ENCODE peak calls at places on chromosomes 5 and 9, in seven cellular contexts. X is gastrocnemius medialis; A is adipocyte; K is hepatocyte; T is CD8-positive, alpha-beta T cell; Q is endodermal cell; F is IMR-90. H is an unnamed sample.

GRCh38 chr5:164998590-164998989 is 1493.2 kb downstream of the MAT2B start:
- DNase-seq in X (no peak), A (no peak), K (no peak), T (no peak), Q (peak; percentile 53), F (no peak), H (no peak)

GRCh38 chr9:95087659-95088242 is 229.8 kb downstream of the FANCC start:
- DNase-seq in X (peak; percentile 30), A (peak; percentile 37), K (no peak), T (no peak), Q (no peak), F (no peak), H (peak; percentile 51)

GRCh38 chr5:1208743-1209551 is 7.6 kb downstream of the SLC6A19 start:
- DNase-seq in X (no peak), A (no peak), K (peak; percentile 60), T (no peak), Q (no peak), F (no peak), H (no peak)

GRCh38 chr5:135973323-135974018 is 18.7 kb upstream of the LECT2 start:
- DNase-seq in X (peak; percentile 54), A (peak; percentile 97), K (peak; percentile 64), T (no peak), Q (no peak), F (peak; percentile 75), H (peak; percentile 44)

GRCh38 chr5:140185409-140185808 is 10.4 kb downstream of the CYSTM1 start:
- DNase-seq in X (no peak), A (no peak), K (no peak), T (no peak), Q (no peak), F (no peak), H (no peak)

GRCh38 chr9:118569151-118569550 is 800.1 kb downstream of the BRINP1 start:
- DNase-seq in X (no peak), A (no peak), K (no peak), T (no peak), Q (no peak), F (no peak), H (no peak)

GRCh38 chr9:136219276-136219675 is 14.3 kb upstream of the LHX3 start:
- DNase-seq in X (no peak), A (no peak), K (no peak), T (no peak), Q (no peak), F (peak; percentile 58), H (no peak)

GRCh38 chr9:114225534-114226288 is 70.4 kb downstream of the COL27A1 start:
- DNase-seq in X (no peak), A (no peak), K (no peak), T (no peak), Q (no peak), F (peak; percentile 67), H (peak; percentile 30)

GRCh38 chr5:82586176-82586575 is 308.0 kb upstream of the RPS23 start:
- DNase-seq in X (no peak), A (no peak), K (peak; percentile 16), T (no peak), Q (no peak), F (no peak), H (no peak)

GRCh38 chr5:109695005-109695926 is 5.5 kb downstream of the MAN2A1 start:
- DNase-seq in X (no peak), A (peak; percentile 9), K (no peak), T (no peak), Q (no peak), F (no peak), H (no peak)
- H3K4me1 ChIP-seq in X (peaks cover 62% of the 10 kb centered on the region), A (peaks cover 42% of the 10 kb centered on the region), K (peaks cover 34% of the 10 kb centered on the region), T (peaks cover 73% of the 10 kb centered on the region), Q (no peaks in the 10 kb centered on the region), F (peaks cover 16% of the 10 kb centered on the region), H (peaks cover 27% of the 10 kb centered on the region)

DNA sequence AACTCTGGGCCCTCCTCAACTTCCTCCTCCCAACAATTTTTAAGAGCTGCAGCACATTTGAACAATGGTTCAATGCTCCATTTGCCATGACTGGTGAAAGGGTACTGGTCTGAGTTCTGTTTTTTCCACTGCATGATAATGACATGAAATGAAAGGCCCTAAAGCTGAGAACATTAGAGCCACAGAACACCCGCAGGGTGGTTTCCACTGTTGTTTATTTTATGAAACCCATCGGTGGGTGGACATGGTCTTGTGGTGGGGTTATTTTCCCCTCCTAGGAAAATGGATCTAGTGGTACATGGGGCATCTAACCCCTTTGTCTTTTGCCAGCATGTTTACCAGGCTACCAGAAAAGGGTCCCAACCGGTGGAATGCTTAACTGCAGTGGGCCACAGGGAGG is 71.8 kb downstream of the SMARCA2 start:
- DNase-seq in X (no peak), A (no peak), K (no peak), T (no peak), Q (no peak), F (no peak), H (no peak)
- H3K36me3 ChIP-seq in X (peaks cover 58% of the 10 kb centered on the region), A (peaks cover 80% of the 10 kb centered on the region), K (peaks cover 6% of the 10 kb centered on the region), T (peaks cover 41% of the 10 kb centered on the region), Q (no peaks in the 10 kb centered on the region), F (peaks cover 24% of the 10 kb centered on the region), H (peaks cover 4% of the 10 kb centered on the region)

GRCh38 chr5:172945151-172945550 is 14.1 kb upstream of the RPL26L1 start:
- DNase-seq in X (no peak), A (no peak), K (no peak), T (no peak), Q (no peak), F (no peak), H (no peak)

GRCh38 chr5:172943906-172944305 is 15.3 kb upstream of the RPL26L1 start:
- DNase-seq in X (no peak), A (no peak), K (no peak), T (no peak), Q (no peak), F (no peak), H (no peak)

GRCh38 chr5:172946146-172946545 is 13.1 kb upstream of the RPL26L1 start:
- DNase-seq in X (no peak), A (no peak), K (no peak), T (no peak), Q (no peak), F (no peak), H (no peak)

GRCh38 chr5:172943283-172943841 is 15.9 kb upstream of the RPL26L1 start:
- DNase-seq in X (no peak), A (peak; percentile 62), K (peak; percentile 52), T (no peak), Q (peak; percentile 90), F (peak; percentile 80), H (peak; percentile 100)

DNA sequence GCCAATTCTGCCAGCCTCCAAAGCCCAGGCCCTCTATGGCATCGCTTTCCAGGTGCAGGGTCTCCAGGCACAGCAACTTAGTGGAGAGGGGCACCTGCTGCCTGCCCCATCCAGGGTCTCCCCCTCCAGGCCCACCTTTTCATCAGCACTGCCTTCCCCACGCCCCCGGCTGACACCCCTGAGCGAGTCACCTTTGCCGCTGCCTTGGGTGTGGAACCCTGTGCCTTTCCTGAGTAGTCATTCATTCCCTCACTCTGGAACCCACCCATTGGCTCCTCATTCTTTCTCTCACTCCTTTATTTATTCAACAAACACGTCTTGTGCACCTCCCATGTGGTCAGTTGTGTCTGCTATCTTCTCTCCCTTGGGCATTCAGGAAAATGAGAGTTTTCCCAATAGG is 14.5 kb upstream of the RPL26L1 start:
- DNase-seq in X (no peak), A (no peak), K (no peak), T (no peak), Q (no peak), F (peak; percentile 26), H (no peak)
- H3K4me1 ChIP-seq in X (no peaks in the 10 kb centered on the region), A (peaks cover 19% of the 10 kb centered on the region), K (no peaks in the 10 kb centered on the region), T (no peaks in the 10 kb centered on the region), Q (peaks cover 12% of the 10 kb centered on the region), F (peaks cover 23% of the 10 kb centered on the region), H (peaks cover 88% of the 10 kb centered on the region)

GRCh38 chr9:89339807-89340206 is 21.5 kb downstream of the SECISBP2 start:
- DNase-seq in X (no peak), A (no peak), K (no peak), T (no peak), Q (no peak), F (no peak), H (no peak)

GRCh38 chr9:89340332-89340731 is 22.0 kb downstream of the SECISBP2 start:
- DNase-seq in X (no peak), A (no peak), K (no peak), T (no peak), Q (no peak), F (no peak), H (no peak)

GRCh38 chr9:89342948-89343347 is 24.6 kb downstream of the SECISBP2 start:
- DNase-seq in X (no peak), A (no peak), K (no peak), T (no peak), Q (no peak), F (peak; percentile 26), H (no peak)

GRCh38 chr9:89345476-89345875 is 27.2 kb downstream of the SECISBP2 start:
- DNase-seq in X (no peak), A (no peak), K (no peak), T (no peak), Q (no peak), F (no peak), H (no peak)

GRCh38 chr9:89342213-89342612 is 23.9 kb downstream of the SECISBP2 start:
- DNase-seq in X (no peak), A (no peak), K (no peak), T (no peak), Q (no peak), F (no peak), H (no peak)
- H3K36me3 ChIP-seq in X (peaks cover 92% of the 10 kb centered on the region), A (peaks cover 97% of the 10 kb centered on the region), K (peaks cover 18% of the 10 kb centered on the region), T (peaks cover 74% of the 10 kb centered on the region), Q (peaks cover 78% of the 10 kb centered on the region), F (peaks cover 43% of the 10 kb centered on the region), H (peaks cover 54% of the 10 kb centered on the region)

GRCh38 chr9:14277761-14278160 is 36.2 kb downstream of the NFIB start:
- DNase-seq in X (no peak), A (no peak), K (no peak), T (no peak), Q (no peak), F (no peak), H (no peak)
- H3K4me1 ChIP-seq in X (peaks cover 76% of the 10 kb centered on the region), A (peaks cover 55% of the 10 kb centered on the region), K (peaks cover 22% of the 10 kb centered on the region), T (no peaks in the 10 kb centered on the region), Q (peaks cover 26% of the 10 kb centered on the region), F (peaks cover 5% of the 10 kb centered on the region), H (peaks cover 84% of the 10 kb centered on the region)

GRCh38 chr5:33985447-33985846 is 954 bp upstream of the SLC45A2 start:
- DNase-seq in X (no peak), A (no peak), K (no peak), T (no peak), Q (no peak), F (no peak), H (no peak)
- H3K36me3 ChIP-seq in X (peaks cover 25% of the 10 kb centered on the region), A (peaks cover 21% of the 10 kb centered on the region), K (no peaks in the 10 kb centered on the region), T (no peaks in the 10 kb centered on the region), Q (peaks cover 18% of the 10 kb centered on the region), F (peaks cover 6% of the 10 kb centered on the region), H (no peaks in the 10 kb centered on the region)